ENCODE peak calls at places on chromosomes 7 and 10, in nine cellular contexts. One of them, this sample, is unnamed.

GRCh38 chr10:74589226-74589673 is 237.2 kb upstream of the KAT6B start:
- DNase-seq in germinal center: peak
- DNase-seq in right cardiac atrium: peak
- DNase-seq in fibroblast of lung: peak
- DNase-seq in stimulated activated CD4-positive, alpha-beta T cell treated with anti-CD3 and anti-CD28 coated beads, Interleukin-1b, Interleukin-23, amount 100 ng/mL, for 1 hour: peak
- DNase-seq in NCI-H460: peak
- DNase-seq in iris pigment epithelial cell: peak
- DNase-seq in stimulated activated CD8-positive, alpha-beta memory T cell treated with anti-CD3 and anti-CD28 coated beads, Interleukin-2, amount 100 ng/mL, for 1 hour: peak
- DNase-seq in tibial artery: peak
- DNase-seq in this sample: peak

GRCh38 chr7:145143690-145144089 is 307.8 kb upstream of the TPK1 start:
- DNase-seq in germinal center: no peak
- DNase-seq in right cardiac atrium: no peak
- DNase-seq in fibroblast of lung: no peak
- DNase-seq in stimulated activated CD4-positive, alpha-beta T cell treated with anti-CD3 and anti-CD28 coated beads, Interleukin-1b, Interleukin-23, amount 100 ng/mL, for 1 hour: no peak
- DNase-seq in NCI-H460: no peak
- DNase-seq in iris pigment epithelial cell: no peak
- DNase-seq in stimulated activated CD8-positive, alpha-beta memory T cell treated with anti-CD3 and anti-CD28 coated beads, Interleukin-2, amount 100 ng/mL, for 1 hour: no peak
- DNase-seq in tibial artery: no peak
- DNase-seq in this sample: no peak

GRCh38 chr10:126940670-126941069 is 35.4 kb downstream of the DOCK1 start:
- DNase-seq in germinal center: no peak
- DNase-seq in right cardiac atrium: no peak
- DNase-seq in fibroblast of lung: no peak
- DNase-seq in stimulated activated CD4-positive, alpha-beta T cell treated with anti-CD3 and anti-CD28 coated beads, Interleukin-1b, Interleukin-23, amount 100 ng/mL, for 1 hour: no peak
- DNase-seq in NCI-H460: no peak
- DNase-seq in iris pigment epithelial cell: no peak
- DNase-seq in stimulated activated CD8-positive, alpha-beta memory T cell treated with anti-CD3 and anti-CD28 coated beads, Interleukin-2, amount 100 ng/mL, for 1 hour: no peak
- DNase-seq in tibial artery: no peak
- DNase-seq in this sample: no peak

GRCh38 chr10:12333382-12334185 is 15.8 kb upstream of the CAMK1D start:
- DNase-seq in germinal center: no peak
- DNase-seq in right cardiac atrium: peak
- DNase-seq in fibroblast of lung: peak
- DNase-seq in stimulated activated CD4-positive, alpha-beta T cell treated with anti-CD3 and anti-CD28 coated beads, Interleukin-1b, Interleukin-23, amount 100 ng/mL, for 1 hour: no peak
- DNase-seq in NCI-H460: peak
- DNase-seq in iris pigment epithelial cell: peak
- DNase-seq in stimulated activated CD8-positive, alpha-beta memory T cell treated with anti-CD3 and anti-CD28 coated beads, Interleukin-2, amount 100 ng/mL, for 1 hour: no peak
- DNase-seq in tibial artery: peak
- DNase-seq in this sample: peak

GRCh38 chr10:9302142-9302746 is 1247.8 kb downstream of the GATA3 start:
- DNase-seq in germinal center: peak
- DNase-seq in right cardiac atrium: no peak
- DNase-seq in fibroblast of lung: peak
- DNase-seq in stimulated activated CD4-positive, alpha-beta T cell treated with anti-CD3 and anti-CD28 coated beads, Interleukin-1b, Interleukin-23, amount 100 ng/mL, for 1 hour: no peak
- DNase-seq in NCI-H460: peak
- DNase-seq in iris pigment epithelial cell: peak
- DNase-seq in stimulated activated CD8-positive, alpha-beta memory T cell treated with anti-CD3 and anti-CD28 coated beads, Interleukin-2, amount 100 ng/mL, for 1 hour: no peak
- DNase-seq in tibial artery: no peak
- DNase-seq in this sample: peak

GRCh38 chr7:149459540-149460433 is 1.1 kb downstream of the ZNF777 start:
- DNase-seq in germinal center: peak
- DNase-seq in right cardiac atrium: no peak
- DNase-seq in fibroblast of lung: peak
- DNase-seq in stimulated activated CD4-positive, alpha-beta T cell treated with anti-CD3 and anti-CD28 coated beads, Interleukin-1b, Interleukin-23, amount 100 ng/mL, for 1 hour: no peak
- DNase-seq in NCI-H460: no peak
- DNase-seq in iris pigment epithelial cell: peak
- DNase-seq in stimulated activated CD8-positive, alpha-beta memory T cell treated with anti-CD3 and anti-CD28 coated beads, Interleukin-2, amount 100 ng/mL, for 1 hour: no peak
- DNase-seq in tibial artery: no peak
- DNase-seq in this sample: no peak

GRCh38 chr10:118729641-118730258 is 25.0 kb downstream of the CACUL1 start:
- DNase-seq in germinal center: peak
- DNase-seq in right cardiac atrium: no peak
- DNase-seq in fibroblast of lung: no peak
- DNase-seq in stimulated activated CD4-positive, alpha-beta T cell treated with anti-CD3 and anti-CD28 coated beads, Interleukin-1b, Interleukin-23, amount 100 ng/mL, for 1 hour: no peak
- DNase-seq in NCI-H460: no peak
- DNase-seq in iris pigment epithelial cell: peak
- DNase-seq in stimulated activated CD8-positive, alpha-beta memory T cell treated with anti-CD3 and anti-CD28 coated beads, Interleukin-2, amount 100 ng/mL, for 1 hour: no peak
- DNase-seq in tibial artery: no peak
- DNase-seq in this sample: no peak

GRCh38 chr7:4818000-4818794 is 42.8 kb downstream of the AP5Z1 start:
- DNase-seq in germinal center: no peak
- DNase-seq in right cardiac atrium: no peak
- DNase-seq in fibroblast of lung: no peak
- DNase-seq in stimulated activated CD4-positive, alpha-beta T cell treated with anti-CD3 and anti-CD28 coated beads, Interleukin-1b, Interleukin-23, amount 100 ng/mL, for 1 hour: no peak
- DNase-seq in NCI-H460: no peak
- DNase-seq in iris pigment epithelial cell: no peak
- DNase-seq in stimulated activated CD8-positive, alpha-beta memory T cell treated with anti-CD3 and anti-CD28 coated beads, Interleukin-2, amount 100 ng/mL, for 1 hour: no peak
- DNase-seq in tibial artery: no peak
- DNase-seq in this sample: no peak

GRCh38 chr7:150514748-150515222 is at the start of gene GIMAP7:
- DNase-seq in germinal center: no peak
- DNase-seq in right cardiac atrium: peak
- DNase-seq in fibroblast of lung: no peak
- DNase-seq in stimulated activated CD4-positive, alpha-beta T cell treated with anti-CD3 and anti-CD28 coated beads, Interleukin-1b, Interleukin-23, amount 100 ng/mL, for 1 hour: peak
- DNase-seq in NCI-H460: no peak
- DNase-seq in iris pigment epithelial cell: no peak
- DNase-seq in stimulated activated CD8-positive, alpha-beta memory T cell treated with anti-CD3 and anti-CD28 coated beads, Interleukin-2, amount 100 ng/mL, for 1 hour: peak
- DNase-seq in tibial artery: peak
- DNase-seq in this sample: no peak

GRCh38 chr10:35422236-35422635 is 85.9 kb downstream of the CCNY start:
- DNase-seq in germinal center: no peak
- DNase-seq in right cardiac atrium: no peak
- DNase-seq in fibroblast of lung: peak
- DNase-seq in stimulated activated CD4-positive, alpha-beta T cell treated with anti-CD3 and anti-CD28 coated beads, Interleukin-1b, Interleukin-23, amount 100 ng/mL, for 1 hour: no peak
- DNase-seq in NCI-H460: no peak
- DNase-seq in iris pigment epithelial cell: peak
- DNase-seq in stimulated activated CD8-positive, alpha-beta memory T cell treated with anti-CD3 and anti-CD28 coated beads, Interleukin-2, amount 100 ng/mL, for 1 hour: no peak
- DNase-seq in tibial artery: no peak
- DNase-seq in this sample: no peak

GRCh38 chr10:37930423-37930822 is 46.0 kb downstream of the ZNF25 start:
- DNase-seq in germinal center: no peak
- DNase-seq in right cardiac atrium: no peak
- DNase-seq in fibroblast of lung: no peak
- DNase-seq in stimulated activated CD4-positive, alpha-beta T cell treated with anti-CD3 and anti-CD28 coated beads, Interleukin-1b, Interleukin-23, amount 100 ng/mL, for 1 hour: no peak
- DNase-seq in NCI-H460: no peak
- DNase-seq in iris pigment epithelial cell: no peak
- DNase-seq in stimulated activated CD8-positive, alpha-beta memory T cell treated with anti-CD3 and anti-CD28 coated beads, Interleukin-2, amount 100 ng/mL, for 1 hour: no peak
- DNase-seq in tibial artery: no peak
- DNase-seq in this sample: no peak

GRCh38 chr10:396535-397220 is 261.4 kb downstream of the ZMYND11 start:
- DNase-seq in germinal center: no peak
- DNase-seq in right cardiac atrium: no peak
- DNase-seq in fibroblast of lung: no peak
- DNase-seq in stimulated activated CD4-positive, alpha-beta T cell treated with anti-CD3 and anti-CD28 coated beads, Interleukin-1b, Interleukin-23, amount 100 ng/mL, for 1 hour: no peak
- DNase-seq in NCI-H460: no peak
- DNase-seq in iris pigment epithelial cell: peak
- DNase-seq in stimulated activated CD8-positive, alpha-beta memory T cell treated with anti-CD3 and anti-CD28 coated beads, Interleukin-2, amount 100 ng/mL, for 1 hour: no peak
- DNase-seq in tibial artery: peak
- DNase-seq in this sample: no peak

GRCh38 chr10:117762819-117763172 is 220.2 kb downstream of the EMX2 start:
- DNase-seq in germinal center: no peak
- DNase-seq in right cardiac atrium: no peak
- DNase-seq in fibroblast of lung: no peak
- DNase-seq in stimulated activated CD4-positive, alpha-beta T cell treated with anti-CD3 and anti-CD28 coated beads, Interleukin-1b, Interleukin-23, amount 100 ng/mL, for 1 hour: no peak
- DNase-seq in NCI-H460: peak
- DNase-seq in iris pigment epithelial cell: peak
- DNase-seq in stimulated activated CD8-positive, alpha-beta memory T cell treated with anti-CD3 and anti-CD28 coated beads, Interleukin-2, amount 100 ng/mL, for 1 hour: no peak
- DNase-seq in tibial artery: no peak
- DNase-seq in this sample: peak

GRCh38 chr10:69583106-69583505 is 9.9 kb upstream of the NEUROG3 start:
- DNase-seq in germinal center: no peak
- DNase-seq in right cardiac atrium: no peak
- DNase-seq in fibroblast of lung: no peak
- DNase-seq in stimulated activated CD4-positive, alpha-beta T cell treated with anti-CD3 and anti-CD28 coated beads, Interleukin-1b, Interleukin-23, amount 100 ng/mL, for 1 hour: no peak
- DNase-seq in NCI-H460: no peak
- DNase-seq in iris pigment epithelial cell: no peak
- DNase-seq in stimulated activated CD8-positive, alpha-beta memory T cell treated with anti-CD3 and anti-CD28 coated beads, Interleukin-2, amount 100 ng/mL, for 1 hour: no peak
- DNase-seq in tibial artery: no peak
- DNase-seq in this sample: no peak

GRCh38 chr10:33136781-33137180 is 178.8 kb upstream of the ITGB1 start:
- DNase-seq in germinal center: no peak
- DNase-seq in right cardiac atrium: no peak
- DNase-seq in fibroblast of lung: peak
- DNase-seq in stimulated activated CD4-positive, alpha-beta T cell treated with anti-CD3 and anti-CD28 coated beads, Interleukin-1b, Interleukin-23, amount 100 ng/mL, for 1 hour: no peak
- DNase-seq in NCI-H460: no peak
- DNase-seq in iris pigment epithelial cell: peak
- DNase-seq in stimulated activated CD8-positive, alpha-beta memory T cell treated with anti-CD3 and anti-CD28 coated beads, Interleukin-2, amount 100 ng/mL, for 1 hour: no peak
- DNase-seq in tibial artery: no peak
- DNase-seq in this sample: peak

This sample was measured in fibroblast of villous mesenchyme.